ENCODE peak calls at places on chromosomes 3 and 15, in eight cellular contexts. G is brain microvascular endothelial cell, O is NAMALWA, U is Ammon's horn, M is memory B cell, R is NCI-H1694, V is NCI-H446 treated with DMSO at 0.1 percent for 48 hours, L is stomach. A is an unnamed sample.

GRCh38 chr3:168467085-168467714 is 371.5 kb upstream of the GOLIM4 start:
- DNase-seq in G (peak), O (no peak), U (peak), M (no peak), R (no peak), V (peak), L (no peak), A (no peak)

GRCh38 chr3:179069762-179070390 is 1.7 kb downstream of the ZMAT3 start:
- DNase-seq in G (no peak), O (no peak), U (no peak), M (no peak), R (no peak), V (peak), L (no peak), A (no peak)

GRCh38 chr3:126407412-126408044 is 12.8 kb downstream of the CFAP100 start:
- DNase-seq in G (no peak), O (no peak), U (no peak), M (no peak), R (no peak), V (no peak), L (no peak), A (no peak)

GRCh38 chr3:45473841-45474240 is 85.5 kb downstream of the LARS2 start:
- DNase-seq in G (peak), O (no peak), U (no peak), M (no peak), R (no peak), V (peak), L (no peak), A (no peak)

GRCh38 chr3:86828751-86829150 is 162.2 kb downstream of the VGLL3 start:
- DNase-seq in G (no peak), O (no peak), U (peak), M (no peak), R (peak), V (no peak), L (no peak), A (no peak)

GRCh38 chr3:16884748-16885587 is at the start of gene PLCL2:
- DNase-seq in G (no peak), O (peak), U (peak), M (peak), R (peak), V (no peak), L (peak), A (no peak)

GRCh38 chr3:185657211-185657610 is 71.1 kb downstream of the SENP2 start:
- DNase-seq in G (no peak), O (no peak), U (no peak), M (no peak), R (no peak), V (no peak), L (no peak), A (no peak)

GRCh38 chr3:146156060-146156459 is 4.9 kb downstream of the PLOD2 start:
- DNase-seq in G (no peak), O (no peak), U (peak), M (no peak), R (no peak), V (peak), L (no peak), A (no peak)

GRCh38 chr3:98027084-98027445 is 8.1 kb downstream of the GABRR3 start:
- DNase-seq in G (no peak), O (no peak), U (no peak), M (no peak), R (peak), V (peak), L (no peak), A (no peak)

GRCh38 chr3:187641319-187641976 is 28.7 kb downstream of the SST start:
- DNase-seq in G (no peak), O (no peak), U (no peak), M (no peak), R (no peak), V (no peak), L (no peak), A (no peak)

GRCh38 chr3:55807210-55807609 is 320.1 kb upstream of the WNT5A start:
- DNase-seq in G (no peak), O (no peak), U (no peak), M (no peak), R (no peak), V (no peak), L (no peak), A (no peak)

GRCh38 chr3:129576514-129577345 is 29.7 kb downstream of the PLXND1 start:
- DNase-seq in G (no peak), O (peak), U (peak), M (peak), R (peak), V (no peak), L (peak), A (no peak)

GRCh38 chr3:165643433-165643824 is 193.8 kb downstream of the BCHE start:
- DNase-seq in G (peak), O (no peak), U (no peak), M (no peak), R (no peak), V (peak), L (no peak), A (no peak)

GRCh38 chr15:62211348-62211747 is 46.3 kb upstream of the C2CD4B start:
- DNase-seq in G (no peak), O (no peak), U (no peak), M (no peak), R (no peak), V (no peak), L (no peak), A (no peak)

GRCh38 chr3:107430214-107431047 is 53.2 kb downstream of the CCDC54 start:
- DNase-seq in G (peak), O (peak), U (peak), M (no peak), R (peak), V (no peak), L (no peak), A (no peak)

GRCh38 chr3:177615015-177615414 is 417.7 kb upstream of the TBL1XR1 start:
- DNase-seq in G (peak), O (no peak), U (peak), M (no peak), R (no peak), V (no peak), L (peak), A (no peak)

GRCh38 chr15:50593761-50594160 is 47.3 kb upstream of the USP50 start:
- DNase-seq in G (no peak), O (no peak), U (no peak), M (no peak), R (no peak), V (no peak), L (no peak), A (no peak)

GRCh38 chr3:50164056-50164455 is 8.9 kb downstream of the SEMA3F start:
- DNase-seq in G (peak), O (no peak), U (peak), M (no peak), R (no peak), V (peak), L (peak), A (no peak)

GRCh38 chr3:156691920-156692319 is 17.5 kb downstream of the TIPARP start:
- DNase-seq in G (no peak), O (no peak), U (no peak), M (no peak), R (no peak), V (no peak), L (no peak), A (peak)

GRCh38 chr3:57949344-57949743 is 58.9 kb upstream of the FLNB start:
- DNase-seq in G (no peak), O (no peak), U (no peak), M (no peak), R (no peak), V (no peak), L (no peak), A (no peak)

GRCh38 chr3:3998140-3998977 is 199.1 kb downstream of the LRRN1 start:
- DNase-seq in G (peak), O (peak), U (peak), M (no peak), R (peak), V (no peak), L (no peak), A (peak)

GRCh38 chr3:149373235-149374125 is 4.0 kb downstream of the TM4SF1 start:
- DNase-seq in G (no peak), O (no peak), U (no peak), M (no peak), R (no peak), V (no peak), L (no peak), A (no peak)

GRCh38 chr3:159830523-159831151 is 158.0 kb upstream of the IL12A start:
- DNase-seq in G (no peak), O (no peak), U (no peak), M (no peak), R (no peak), V (no peak), L (no peak), A (no peak)

GRCh38 chr15:88852476-88852875 is 42.9 kb downstream of the HAPLN3 start:
- DNase-seq in G (no peak), O (no peak), U (no peak), M (no peak), R (no peak), V (no peak), L (no peak), A (no peak)

GRCh38 chr3:8621872-8622271 is 22.7 kb downstream of the SSUH2 start:
- DNase-seq in G (peak), O (no peak), U (no peak), M (no peak), R (no peak), V (no peak), L (peak), A (no peak)

GRCh38 chr15:91469627-91470567 is 369.8 kb downstream of the SV2B start:
- DNase-seq in G (no peak), O (no peak), U (no peak), M (no peak), R (no peak), V (no peak), L (peak), A (no peak)

GRCh38 chr15:79121571-79121970 is 31.0 kb upstream of the RASGRF1 start:
- DNase-seq in G (no peak), O (no peak), U (no peak), M (no peak), R (no peak), V (no peak), L (no peak), A (no peak)

GRCh38 chr3:129282727-129283327 is 4.2 kb downstream of the HMCES start:
- DNase-seq in G (no peak), O (peak), U (no peak), M (no peak), R (no peak), V (no peak), L (no peak), A (no peak)

GRCh38 chr3:154095832-154096421 is 25.3 kb upstream of the ARHGEF26 start:
- DNase-seq in G (peak), O (peak), U (peak), M (no peak), R (no peak), V (no peak), L (no peak), A (no peak)

GRCh38 chr3:142315083-142315482 is 89.7 kb upstream of the GK5 start:
- DNase-seq in G (peak), O (no peak), U (no peak), M (no peak), R (no peak), V (no peak), L (no peak), A (no peak)

GRCh38 chr3:196192036-196193001 is 18.9 kb downstream of the ZDHHC19 start:
- DNase-seq in G (no peak), O (peak), U (no peak), M (peak), R (no peak), V (no peak), L (peak), A (no peak)

GRCh38 chr3:58955308-58955707 is 94.5 kb downstream of the CFAP20DC start:
- DNase-seq in G (no peak), O (no peak), U (no peak), M (no peak), R (no peak), V (no peak), L (no peak), A (no peak)

A was measured in SK-N-MC.